ENCODE peak calls at places on chromosomes 11 and 22, in nine cellular contexts. One of them, this sample, is unnamed.

GRCh38 chr11:120517390-120518315 is 6.1 kb downstream of the GRIK4 start:
- DNase-seq in RWPE1: no peak
- DNase-seq in fibroblast of lung: peak; percentile 83
- DNase-seq in left ventricle myocardium inferior: no peak
- DNase-seq in heart right ventricle: no peak
- DNase-seq in heart left ventricle: no peak
- DNase-seq in cardiac muscle cell: peak; percentile 35
- DNase-seq in OCI-LY7: no peak
- DNase-seq in esophagus squamous epithelium: no peak
- DNase-seq in this sample: peak; percentile 51

GRCh38 chr22:43497956-43498855 is 86.4 kb downstream of the MPPED1 start:
- DNase-seq in heart left ventricle: no peak
- DNase-seq in left ventricle myocardium inferior: no peak
- DNase-seq in RWPE1: no peak
- DNase-seq in esophagus squamous epithelium: no peak
- DNase-seq in heart right ventricle: no peak
- DNase-seq in OCI-LY7: no peak
- DNase-seq in fibroblast of lung: no peak
- DNase-seq in cardiac muscle cell: no peak
- DNase-seq in this sample: no peak

GRCh38 chr11:2760196-2760871 is 60.5 kb upstream of the KCNQ1OT1 start:
- DNase-seq in esophagus squamous epithelium: no peak
- DNase-seq in RWPE1: no peak
- DNase-seq in left ventricle myocardium inferior: no peak
- DNase-seq in cardiac muscle cell: no peak
- DNase-seq in heart left ventricle: peak; percentile 53
- DNase-seq in fibroblast of lung: no peak
- DNase-seq in heart right ventricle: no peak
- DNase-seq in OCI-LY7: no peak
- DNase-seq in this sample: peak; percentile 55

GRCh38 chr11:103961010-103961409 is 75.4 kb upstream of the DDI1 start:
- DNase-seq in left ventricle myocardium inferior: no peak
- DNase-seq in esophagus squamous epithelium: no peak
- DNase-seq in OCI-LY7: no peak
- DNase-seq in cardiac muscle cell: no peak
- DNase-seq in heart left ventricle: no peak
- DNase-seq in fibroblast of lung: peak; percentile 51
- DNase-seq in RWPE1: peak; percentile 23
- DNase-seq in heart right ventricle: no peak
- DNase-seq in this sample: no peak

GRCh38 chr22:20438066-20438677 is 547 bp upstream of the SCARF2 start:
- DNase-seq in cardiac muscle cell: peak; percentile 45
- DNase-seq in heart left ventricle: peak; percentile 57
- DNase-seq in left ventricle myocardium inferior: no peak
- DNase-seq in esophagus squamous epithelium: no peak
- DNase-seq in heart right ventricle: no peak
- DNase-seq in fibroblast of lung: peak; percentile 46
- DNase-seq in OCI-LY7: no peak
- DNase-seq in RWPE1: no peak
- DNase-seq in this sample: peak; percentile 77

GRCh38 chr11:124752471-124753100 is 531 bp upstream of the VSIG2 start:
- DNase-seq in fibroblast of lung: no peak
- DNase-seq in left ventricle myocardium inferior: no peak
- DNase-seq in cardiac muscle cell: no peak
- DNase-seq in RWPE1: no peak
- DNase-seq in heart right ventricle: no peak
- DNase-seq in heart left ventricle: no peak
- DNase-seq in esophagus squamous epithelium: no peak
- DNase-seq in OCI-LY7: no peak
- DNase-seq in this sample: no peak

GRCh38 chr11:46696212-46696558 is 4.2 kb downstream of the ARHGAP1 start:
- DNase-seq in left ventricle myocardium inferior: peak; percentile 81
- DNase-seq in RWPE1: no peak
- DNase-seq in fibroblast of lung: no peak
- DNase-seq in OCI-LY7: no peak
- DNase-seq in heart left ventricle: peak; percentile 80
- DNase-seq in heart right ventricle: peak; percentile 82
- DNase-seq in esophagus squamous epithelium: no peak
- DNase-seq in cardiac muscle cell: no peak
- DNase-seq in this sample: peak; percentile 88

GRCh38 chr22:35197071-35197470 is 60.2 kb upstream of the HMGXB4 start:
- DNase-seq in cardiac muscle cell: no peak
- DNase-seq in RWPE1: no peak
- DNase-seq in fibroblast of lung: no peak
- DNase-seq in left ventricle myocardium inferior: no peak
- DNase-seq in heart right ventricle: no peak
- DNase-seq in OCI-LY7: no peak
- DNase-seq in heart left ventricle: no peak
- DNase-seq in esophagus squamous epithelium: no peak
- DNase-seq in this sample: no peak

GRCh38 chr22:24156146-24156914 is 25.0 kb upstream of the SUSD2 start:
- DNase-seq in heart right ventricle: no peak
- DNase-seq in cardiac muscle cell: peak; percentile 72
- DNase-seq in heart left ventricle: peak; percentile 77
- DNase-seq in fibroblast of lung: peak; percentile 23
- DNase-seq in OCI-LY7: peak; percentile 76
- DNase-seq in esophagus squamous epithelium: no peak
- DNase-seq in left ventricle myocardium inferior: peak; percentile 39
- DNase-seq in RWPE1: peak; percentile 34
- DNase-seq in this sample: no peak

GRCh38 chr22:45129703-45130524 is 33.8 kb upstream of the NUP50 start:
- DNase-seq in fibroblast of lung: no peak
- DNase-seq in RWPE1: no peak
- DNase-seq in heart right ventricle: no peak
- DNase-seq in left ventricle myocardium inferior: no peak
- DNase-seq in cardiac muscle cell: no peak
- DNase-seq in heart left ventricle: no peak
- DNase-seq in esophagus squamous epithelium: no peak
- DNase-seq in OCI-LY7: no peak
- DNase-seq in this sample: no peak

GRCh38 chr22:22752556-22753477 is 108.4 kb downstream of the GGTLC2 start:
- DNase-seq in left ventricle myocardium inferior: no peak
- DNase-seq in OCI-LY7: peak; percentile 68
- DNase-seq in fibroblast of lung: peak; percentile 88
- DNase-seq in heart left ventricle: no peak
- DNase-seq in esophagus squamous epithelium: no peak
- DNase-seq in RWPE1: no peak
- DNase-seq in cardiac muscle cell: no peak
- DNase-seq in heart right ventricle: no peak
- DNase-seq in this sample: peak; percentile 62

GRCh38 chr11:13480198-13480597 is 15.6 kb downstream of the PTH start:
- DNase-seq in heart left ventricle: peak; percentile 44
- DNase-seq in heart right ventricle: no peak
- DNase-seq in OCI-LY7: no peak
- DNase-seq in RWPE1: no peak
- DNase-seq in cardiac muscle cell: no peak
- DNase-seq in left ventricle myocardium inferior: no peak
- DNase-seq in fibroblast of lung: no peak
- DNase-seq in esophagus squamous epithelium: no peak
- DNase-seq in this sample: no peak

DNA sequence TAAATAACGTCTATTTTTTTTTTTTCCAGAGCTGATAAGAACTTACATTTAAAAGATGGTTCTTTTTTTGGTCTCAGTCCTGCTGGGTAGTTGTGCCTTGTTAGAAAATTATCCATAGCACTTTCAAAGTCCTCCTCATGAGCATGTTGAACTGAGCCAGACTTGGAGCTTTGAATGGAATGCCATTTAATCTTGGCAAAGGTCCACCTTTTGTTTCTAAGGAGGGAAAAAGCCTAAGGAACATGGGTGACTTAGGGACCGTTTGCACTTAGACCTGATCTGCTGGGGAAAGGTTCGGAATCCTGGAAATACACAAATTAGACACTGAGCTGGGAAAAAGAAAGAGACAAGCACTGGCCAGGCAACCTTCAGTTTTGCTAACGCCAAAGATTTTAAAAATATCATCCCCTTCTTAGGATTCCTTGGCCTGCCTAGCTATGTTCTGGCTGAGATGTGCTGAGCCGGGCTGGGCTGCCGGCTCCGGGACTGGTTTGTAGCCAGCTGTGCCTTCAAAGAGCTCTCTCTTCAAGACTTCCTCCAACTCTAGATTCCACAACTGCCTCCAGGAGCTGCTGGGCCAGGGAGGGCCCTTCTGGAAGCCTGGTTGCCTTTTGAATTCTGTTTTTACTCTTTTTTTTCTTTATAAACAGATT is 67.4 kb downstream of the ENDOD1 start:
- DNase-seq in fibroblast of lung: no peak
- DNase-seq in left ventricle myocardium inferior: peak; percentile 44
- DNase-seq in esophagus squamous epithelium: no peak
- DNase-seq in heart left ventricle: no peak
- DNase-seq in heart right ventricle: no peak
- DNase-seq in OCI-LY7: no peak
- DNase-seq in RWPE1: no peak
- DNase-seq in cardiac muscle cell: no peak
- DNase-seq in this sample: peak; percentile 82
- H3K27ac ChIP-seq in fibroblast of lung: no peak overlapping the region
- H3K27ac ChIP-seq in left ventricle myocardium inferior: peak overlapping the region; percentile 65
- H3K27ac ChIP-seq in esophagus squamous epithelium: no peak overlapping the region
- H3K27ac ChIP-seq in heart left ventricle: peak overlapping the region; percentile 23
- H3K27ac ChIP-seq in heart right ventricle: peak overlapping the region; percentile 1
- H3K27ac ChIP-seq in OCI-LY7: no peak overlapping the region
- H3K27ac ChIP-seq in RWPE1: no peak overlapping the region
- H3K27ac ChIP-seq in cardiac muscle cell: no peak overlapping the region
- H3K27ac ChIP-seq in this sample: peak overlapping the region; percentile 74

GRCh38 chr11:28674432-28675076 is 566.4 kb downstream of the METTL15 start:
- DNase-seq in cardiac muscle cell: peak; percentile 21
- DNase-seq in fibroblast of lung: peak; percentile 68
- DNase-seq in OCI-LY7: peak; percentile 13
- DNase-seq in esophagus squamous epithelium: no peak
- DNase-seq in heart left ventricle: no peak
- DNase-seq in RWPE1: no peak
- DNase-seq in left ventricle myocardium inferior: no peak
- DNase-seq in heart right ventricle: no peak
- DNase-seq in this sample: no peak
- TF ChIP-seq CTCF in cardiac muscle cell: peak; percentile 36
- TF ChIP-seq CTCF in fibroblast of lung: peak; percentile 45
- TF ChIP-seq CTCF in OCI-LY7: peak; percentile 63
- TF ChIP-seq CTCF in esophagus squamous epithelium: no peak
- TF ChIP-seq CTCF in heart left ventricle: no peak
- TF ChIP-seq CTCF in RWPE1: no peak
- TF ChIP-seq CTCF in left ventricle myocardium inferior: peak; percentile 39
- TF ChIP-seq CTCF in heart right ventricle: peak; percentile 32
- TF ChIP-seq CTCF in this sample: no peak

GRCh38 chr11:73663604-73664495 is 17.5 kb downstream of the PLEKHB1 start:
- DNase-seq in heart left ventricle: no peak
- DNase-seq in esophagus squamous epithelium: no peak
- DNase-seq in OCI-LY7: no peak
- DNase-seq in heart right ventricle: no peak
- DNase-seq in cardiac muscle cell: no peak
- DNase-seq in RWPE1: no peak
- DNase-seq in fibroblast of lung: no peak
- DNase-seq in left ventricle myocardium inferior: no peak
- DNase-seq in this sample: no peak

GRCh38 chr11:73661035-73661628 is 14.8 kb downstream of the PLEKHB1 start:
- DNase-seq in left ventricle myocardium inferior: peak; percentile 90
- DNase-seq in RWPE1: peak; percentile 95
- DNase-seq in OCI-LY7: peak; percentile 73
- DNase-seq in heart left ventricle: peak; percentile 94
- DNase-seq in fibroblast of lung: peak; percentile 81
- DNase-seq in cardiac muscle cell: peak; percentile 90
- DNase-seq in heart right ventricle: peak; percentile 90
- DNase-seq in esophagus squamous epithelium: peak; percentile 33
- DNase-seq in this sample: peak; percentile 92

GRCh38 chr11:73662445-73663157 is 16.2 kb downstream of the PLEKHB1 start:
- DNase-seq in heart left ventricle: no peak
- DNase-seq in esophagus squamous epithelium: no peak
- DNase-seq in fibroblast of lung: no peak
- DNase-seq in cardiac muscle cell: no peak
- DNase-seq in RWPE1: no peak
- DNase-seq in heart right ventricle: no peak
- DNase-seq in left ventricle myocardium inferior: no peak
- DNase-seq in OCI-LY7: no peak
- DNase-seq in this sample: no peak

GRCh38 chr11:73659961-73660360 is 13.6 kb downstream of the PLEKHB1 start:
- DNase-seq in heart left ventricle: no peak
- DNase-seq in OCI-LY7: no peak
- DNase-seq in fibroblast of lung: no peak
- DNase-seq in cardiac muscle cell: no peak
- DNase-seq in left ventricle myocardium inferior: no peak
- DNase-seq in RWPE1: no peak
- DNase-seq in esophagus squamous epithelium: no peak
- DNase-seq in heart right ventricle: no peak
- DNase-seq in this sample: no peak

DNA sequence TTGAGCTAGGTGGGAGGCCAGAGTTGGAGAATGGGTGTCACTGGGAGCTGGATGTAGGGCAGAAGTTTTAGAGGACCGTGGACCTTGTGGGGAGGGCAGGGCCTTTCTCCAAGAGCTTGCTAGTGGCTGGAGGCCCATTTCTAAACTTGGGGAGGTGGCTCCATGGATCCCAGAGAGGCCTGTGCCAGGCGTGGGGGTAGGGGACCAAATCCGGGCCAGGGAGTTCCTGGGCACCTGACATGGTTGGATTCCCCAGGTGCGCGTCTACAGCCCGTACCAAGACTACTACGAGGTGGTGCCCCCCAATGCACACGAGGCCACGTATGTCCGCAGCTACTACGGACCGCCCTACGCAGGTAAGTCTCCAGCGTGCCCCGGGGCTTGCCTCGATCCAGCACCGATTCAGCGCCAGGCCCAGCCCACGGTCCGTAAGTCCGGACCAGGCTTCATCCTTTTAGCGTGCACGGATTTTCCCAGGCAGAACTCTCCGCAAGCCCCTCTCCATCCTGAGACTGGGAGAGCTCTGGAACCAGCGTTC is 14.2 kb downstream of the PLEKHB1 start:
- DNase-seq in heart left ventricle: peak; percentile 64
- DNase-seq in OCI-LY7: no peak
- DNase-seq in esophagus squamous epithelium: no peak
- DNase-seq in heart right ventricle: no peak
- DNase-seq in RWPE1: no peak
- DNase-seq in left ventricle myocardium inferior: no peak
- DNase-seq in cardiac muscle cell: no peak
- DNase-seq in fibroblast of lung: no peak
- DNase-seq in this sample: no peak
- H3K27ac ChIP-seq in heart left ventricle: no peak overlapping the region
- H3K27ac ChIP-seq in OCI-LY7: no peak overlapping the region
- H3K27ac ChIP-seq in esophagus squamous epithelium: no peak overlapping the region
- H3K27ac ChIP-seq in heart right ventricle: no peak overlapping the region
- H3K27ac ChIP-seq in RWPE1: no peak overlapping the region
- H3K27ac ChIP-seq in left ventricle myocardium inferior: no peak overlapping the region
- H3K27ac ChIP-seq in cardiac muscle cell: no peak overlapping the region
- H3K27ac ChIP-seq in fibroblast of lung: no peak overlapping the region
- H3K27ac ChIP-seq in this sample: no peak overlapping the region

DNA sequence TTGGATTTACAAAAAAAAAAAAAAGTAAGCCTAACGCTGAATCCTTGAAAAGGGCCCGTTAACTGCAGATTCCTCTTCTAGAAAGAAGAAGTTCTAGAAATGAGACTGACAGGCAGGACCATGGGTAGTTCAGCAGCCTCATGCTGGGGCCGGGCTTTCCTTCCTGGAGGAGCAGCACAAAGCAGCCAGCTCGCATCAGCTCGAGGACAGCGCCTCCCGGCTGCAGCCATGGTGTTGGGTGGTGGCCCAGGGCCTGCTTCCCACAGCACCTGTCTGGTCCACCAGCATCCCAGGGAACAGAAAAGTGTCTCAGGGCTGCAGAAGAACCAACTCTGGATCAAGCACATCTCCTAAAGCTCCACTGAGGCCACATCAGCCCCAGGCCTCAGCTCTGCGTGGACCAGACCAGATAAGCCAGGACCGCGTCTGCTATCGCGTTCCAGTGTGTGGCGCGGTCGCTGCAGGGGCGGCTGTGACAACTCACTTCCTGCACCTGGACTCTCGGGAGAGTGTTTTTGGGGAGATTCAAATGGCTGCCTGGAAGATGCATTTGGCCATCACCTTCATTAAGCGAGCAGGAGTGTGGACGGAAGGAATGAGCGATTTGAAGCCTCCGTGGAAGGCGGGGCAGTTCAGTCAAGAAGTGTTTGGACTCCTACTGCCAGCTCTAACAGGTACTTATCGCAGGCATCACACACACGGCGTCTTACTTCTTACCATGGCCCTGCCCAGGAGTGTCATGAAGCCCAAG is 53.5 kb downstream of the MYH9 start:
- DNase-seq in OCI-LY7: peak; percentile 45
- DNase-seq in RWPE1: no peak
- DNase-seq in esophagus squamous epithelium: no peak
- DNase-seq in left ventricle myocardium inferior: peak; percentile 61
- DNase-seq in heart left ventricle: no peak
- DNase-seq in heart right ventricle: no peak
- DNase-seq in fibroblast of lung: no peak
- DNase-seq in cardiac muscle cell: no peak
- DNase-seq in this sample: peak; percentile 81
- TF ChIP-seq CTCF in OCI-LY7: peak; percentile 58
- TF ChIP-seq CTCF in RWPE1: no peak
- TF ChIP-seq CTCF in esophagus squamous epithelium: peak; percentile 14
- TF ChIP-seq CTCF in left ventricle myocardium inferior: peak; percentile 37
- TF ChIP-seq CTCF in heart left ventricle: peak; percentile 16
- TF ChIP-seq CTCF in heart right ventricle: peak; percentile 42
- TF ChIP-seq CTCF in fibroblast of lung: no peak
- TF ChIP-seq CTCF in cardiac muscle cell: peak; percentile 2
- TF ChIP-seq CTCF in this sample: no peak